ENCODE peak calls at places on chromosome 10, in six cellular contexts. O is WERI-Rb-1; U is cardiac muscle cell; J is IMR-90; V is CD8-positive, alpha-beta memory T cell; D is colonic mucosa. L is an unnamed sample.

GRCh38 chr10:78215645-78216044 is 182.0 kb downstream of the RPS24 start:
- DNase-seq in O (no peak), U (peak; percentile 95), J (peak; percentile 61), V (no peak), D (peak; percentile 56), L (no peak)

GRCh38 chr10:86556933-86557649 is 35.5 kb upstream of the WAPL start:
- DNase-seq in O (no peak), U (no peak), J (no peak), V (no peak), D (no peak), L (no peak)

GRCh38 chr10:33335550-33335799 is 1.0 kb upstream of the NRP1 start:
- DNase-seq in O (no peak), U (no peak), J (no peak), V (no peak), D (no peak), L (no peak)

GRCh38 chr10:15305161-15305560 is 65.9 kb downstream of the FAM171A1 start:
- DNase-seq in O (no peak), U (no peak), J (no peak), V (no peak), D (no peak), L (no peak)

GRCh38 chr10:132138133-132138532 is 48.6 kb upstream of the DPYSL4 start:
- DNase-seq in O (no peak), U (no peak), J (no peak), V (peak; percentile 33), D (no peak), L (no peak)

GRCh38 chr10:68406111-68406814 is 814 bp downstream of the RUFY2 start:
- DNase-seq in O (peak; percentile 75), U (peak; percentile 84), J (peak; percentile 58), V (no peak), D (peak; percentile 65), L (no peak)

GRCh38 chr10:123147635-123148413 is at the start of gene HMX2:
- DNase-seq in O (no peak), U (peak; percentile 51), J (no peak), V (no peak), D (no peak), L (no peak)

GRCh38 chr10:113126506-113127192 is 176.6 kb downstream of the TCF7L2 start:
- DNase-seq in O (peak; percentile 67), U (peak; percentile 84), J (peak; percentile 76), V (peak; percentile 50), D (peak; percentile 65), L (peak; percentile 13)

GRCh38 chr10:47311193-47311899 is 10.9 kb upstream of the GDF2 start:
- DNase-seq in O (no peak), U (no peak), J (no peak), V (peak; percentile 78), D (peak; percentile 85), L (no peak)

GRCh38 chr10:69332278-69333010 is 54.1 kb downstream of the HK1 start:
- DNase-seq in O (no peak), U (no peak), J (no peak), V (no peak), D (peak; percentile 54), L (no peak)

GRCh38 chr10:122515022-122515424 is 45.5 kb upstream of the DMBT1 start:
- DNase-seq in O (no peak), U (no peak), J (no peak), V (no peak), D (no peak), L (no peak)

GRCh38 chr10:105577865-105578607 is 936.9 kb downstream of the SORCS3 start:
- DNase-seq in O (no peak), U (peak; percentile 20), J (no peak), V (no peak), D (no peak), L (no peak)
- H3K9me3 ChIP-seq in O (no peaks in the 10 kb centered on the region), U (no peaks in the 10 kb centered on the region), J (peaks cover 5% of the 10 kb centered on the region), V (no peaks in the 10 kb centered on the region), D (no peaks in the 10 kb centered on the region), L (no peaks in the 10 kb centered on the region)

GRCh38 chr10:61192042-61192441 is 248.1 kb upstream of the RHOBTB1 start:
- DNase-seq in O (no peak), U (no peak), J (no peak), V (no peak), D (no peak), L (no peak)
- H3K9me3 ChIP-seq in O (peaks cover 37% of the 10 kb centered on the region), U (no peaks in the 10 kb centered on the region), J (peaks cover 3% of the 10 kb centered on the region), V (no peaks in the 10 kb centered on the region), D (no peaks in the 10 kb centered on the region), L (no peaks in the 10 kb centered on the region)

GRCh38 chr10:125980521-125980920 is 84.2 kb downstream of the FANK1 start:
- DNase-seq in O (no peak), U (no peak), J (no peak), V (no peak), D (no peak), L (no peak)

GRCh38 chr10:125983161-125983560 is 86.8 kb downstream of the FANK1 start:
- DNase-seq in O (no peak), U (no peak), J (no peak), V (no peak), D (no peak), L (no peak)

GRCh38 chr10:125979976-125980375 is 83.6 kb downstream of the FANK1 start:
- DNase-seq in O (no peak), U (no peak), J (no peak), V (no peak), D (no peak), L (no peak)

GRCh38 chr10:125984346-125984745 is 88.0 kb downstream of the FANK1 start:
- DNase-seq in O (no peak), U (no peak), J (no peak), V (no peak), D (no peak), L (no peak)

DNA sequence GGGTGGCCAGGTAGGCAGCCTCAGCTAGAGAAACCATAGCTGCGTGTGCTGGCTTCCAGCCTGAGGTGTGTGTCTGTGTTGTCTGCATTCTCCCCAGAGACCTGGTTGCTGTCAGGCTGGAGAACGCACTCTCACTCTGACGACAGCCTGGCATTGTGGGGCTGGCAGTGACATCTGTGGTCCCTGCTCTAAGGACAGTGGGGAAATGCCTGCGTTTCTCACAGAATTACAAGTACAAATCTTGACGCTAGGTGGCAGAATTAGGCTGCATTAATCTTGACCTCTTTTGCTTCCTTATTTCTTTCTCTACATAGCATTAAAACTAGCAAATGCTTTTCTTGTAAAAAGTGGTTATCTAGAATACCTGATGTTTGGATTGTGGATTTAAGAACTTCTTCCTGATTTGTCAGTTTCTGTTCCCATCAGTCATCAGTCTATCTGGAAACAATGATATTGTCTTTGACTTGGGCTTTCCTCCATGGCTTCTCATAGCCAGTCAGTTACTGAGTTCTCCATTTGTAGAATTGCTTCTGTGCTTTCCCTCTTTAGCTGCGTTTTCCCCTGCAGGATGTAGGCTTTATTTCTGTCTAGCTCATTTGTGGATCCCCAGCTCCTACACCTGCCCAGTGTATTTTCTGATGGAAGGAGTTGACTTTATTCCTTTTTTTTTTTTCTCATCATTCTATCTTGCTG is 86.0 kb downstream of the FANK1 start:
- DNase-seq in O (peak; percentile 32), U (peak; percentile 73), J (peak; percentile 74), V (no peak), D (peak; percentile 56), L (no peak)
- H3K9me3 ChIP-seq in O (no peaks in the 10 kb centered on the region), U (no peaks in the 10 kb centered on the region), J (no peaks in the 10 kb centered on the region), V (no peaks in the 10 kb centered on the region), D (no peaks in the 10 kb centered on the region), L (no peaks in the 10 kb centered on the region)

GRCh38 chr10:131068760-131069159 is 242.8 kb downstream of the TCERG1L start:
- DNase-seq in O (no peak), U (no peak), J (no peak), V (no peak), D (no peak), L (no peak)
- H3K9me3 ChIP-seq in O (no peaks in the 10 kb centered on the region), U (no peaks in the 10 kb centered on the region), J (peaks cover 34% of the 10 kb centered on the region), V (no peaks in the 10 kb centered on the region), D (no peaks in the 10 kb centered on the region), L (no peaks in the 10 kb centered on the region)

GRCh38 chr10:133445751-133446708 is 7.7 kb upstream of the SCART1 start:
- DNase-seq in O (peak; percentile 3), U (no peak), J (no peak), V (peak; percentile 38), D (no peak), L (no peak)
- H3K9me3 ChIP-seq in O (peaks cover 21% of the 10 kb centered on the region), U (no peaks in the 10 kb centered on the region), J (peaks cover 15% of the 10 kb centered on the region), V (peaks cover 9% of the 10 kb centered on the region), D (peaks cover 10% of the 10 kb centered on the region), L (peaks cover 5% of the 10 kb centered on the region)

L was measured in T-helper 17 cell.